ENCODE peak calls at places on chromosomes 5 and 9, in ten cellular contexts. M, Q, U, P, G, K, O, N, H and E are unnamed samples.

GRCh38 chr5:154813736-154814135 is 36.7 kb downstream of the FAXDC2 start:
- DNase-seq in M (no peak), Q (no peak), U (no peak), P (no peak), G (peak; percentile 19), K (peak; percentile 86), O (no peak), N (no peak), H (no peak), E (peak; percentile 41)

GRCh38 chr5:126998201-126998631 is 32.1 kb downstream of the MARCHF3 start:
- DNase-seq in M (no peak), Q (no peak), U (no peak), P (no peak), G (no peak), K (no peak), O (no peak), N (peak; percentile 24), H (no peak), E (no peak)

GRCh38 chr5:152527358-152528048 is 122.4 kb upstream of the NMUR2 start:
- DNase-seq in M (no peak), Q (no peak), U (no peak), P (no peak), G (no peak), K (no peak), O (no peak), N (no peak), H (no peak), E (no peak)

GRCh38 chr9:98171176-98171925 is 21.1 kb downstream of the CORO2A start:
- DNase-seq in M (no peak), Q (no peak), U (no peak), P (peak; percentile 66), G (no peak), K (no peak), O (no peak), N (no peak), H (no peak), E (no peak)

GRCh38 chr5:3311443-3311842 is 284.2 kb upstream of the IRX1 start:
- DNase-seq in M (no peak), Q (no peak), U (peak; percentile 86), P (no peak), G (no peak), K (no peak), O (no peak), N (no peak), H (peak; percentile 61), E (no peak)

GRCh38 chr5:176389114-176389768 is 690 bp downstream of the HIGD2A start:
- DNase-seq in M (no peak), Q (no peak), U (no peak), P (peak; percentile 98), G (no peak), K (no peak), O (no peak), N (no peak), H (no peak), E (no peak)

GRCh38 chr9:79057576-79057975 is 514.2 kb upstream of the TLE4 start:
- DNase-seq in M (no peak), Q (no peak), U (no peak), P (no peak), G (no peak), K (no peak), O (no peak), N (no peak), H (no peak), E (no peak)

GRCh38 chr9:129483467-129484324 is 137.2 kb downstream of the C9orf50 start:
- DNase-seq in M (peak; percentile 35), Q (peak; percentile 28), U (peak; percentile 83), P (peak; percentile 88), G (peak; percentile 56), K (no peak), O (no peak), N (peak; percentile 62), H (peak; percentile 79), E (peak; percentile 32)

GRCh38 chr9:98192503-98193335 is at the start of gene CORO2A:
- DNase-seq in M (peak; percentile 78), Q (peak; percentile 76), U (peak; percentile 92), P (peak; percentile 96), G (peak; percentile 83), K (peak; percentile 76), O (peak; percentile 47), N (peak; percentile 53), H (peak; percentile 94), E (peak; percentile 54)

GRCh38 chr9:122900791-122901190 is 4.4 kb downstream of the RC3H2 start:
- DNase-seq in M (no peak), Q (no peak), U (no peak), P (no peak), G (no peak), K (no peak), O (no peak), N (no peak), H (peak; percentile 46), E (peak; percentile 26)

GRCh38 chr9:93010696-93011095 is 47.8 kb upstream of the SUSD3 start:
- DNase-seq in M (no peak), Q (no peak), U (no peak), P (peak; percentile 68), G (no peak), K (no peak), O (no peak), N (no peak), H (no peak), E (no peak)

GRCh38 chr5:51053361-51053760 is 329.9 kb upstream of the ISL1 start:
- DNase-seq in M (no peak), Q (no peak), U (no peak), P (no peak), G (no peak), K (no peak), O (no peak), N (no peak), H (no peak), E (no peak)

GRCh38 chr5:39057745-39058144 is 16.5 kb downstream of the RICTOR start:
- DNase-seq in M (no peak), Q (no peak), U (no peak), P (no peak), G (no peak), K (no peak), O (no peak), N (no peak), H (no peak), E (no peak)

GRCh38 chr9:97933573-97933972 is 4.4 kb downstream of the HEMGN start:
- DNase-seq in M (no peak), Q (no peak), U (no peak), P (no peak), G (no peak), K (no peak), O (no peak), N (no peak), H (no peak), E (no peak)

GRCh38 chr9:123191260-123191659 is 77.1 kb downstream of the STRBP start:
- DNase-seq in M (no peak), Q (peak; percentile 25), U (no peak), P (no peak), G (no peak), K (no peak), O (no peak), N (no peak), H (no peak), E (no peak)

GRCh38 chr9:8871796-8872470 is 1072.4 kb upstream of the DMAC1 start:
- DNase-seq in M (no peak), Q (no peak), U (no peak), P (no peak), G (no peak), K (no peak), O (no peak), N (no peak), H (no peak), E (no peak)